ENCODE peak calls at places on chromosomes 11 and 22, in seven cellular contexts. O is colonic mucosa; Y is upper lobe of right lung; Q is lung; X is CD8-positive, alpha-beta memory T cell; J is body of pancreas; M is heart left ventricle. Z is an unnamed sample. For H3K4me1, the result is how much of the 10 kb centered on the place peaks cover.

GRCh38 chr11:441418-442274 is at the start of gene ANO9:
- DNase-seq in Y (peak), O (peak), J (peak), M (no peak), Q (peak), X (peak), Z (no peak)

GRCh38 chr11:394034-394857 is at the start of gene PKP3:
- DNase-seq in Q (peak), O (peak), Y (peak), M (no peak), J (peak), X (no peak), Z (no peak)

GRCh38 chr11:19803506-19803998 is 90.9 kb downstream of the NAV2 start:
- DNase-seq in Y (no peak), X (no peak), M (no peak), O (peak), Q (peak), J (peak), Z (no peak)

GRCh38 chr11:62432695-62433094 is 13.9 kb downstream of the SCGB1A1 start:
- DNase-seq in Q (no peak), X (no peak), M (no peak), Y (no peak), J (peak), O (no peak), Z (no peak)

GRCh38 chr22:49995413-49996191 is 17.0 kb downstream of the IL17REL start:
- DNase-seq in Y (peak), M (no peak), J (no peak), X (no peak), O (peak), Q (no peak), Z (no peak)

GRCh38 chr11:45073575-45074225 is 72.7 kb upstream of the PRDM11 start:
- DNase-seq in X (no peak), Q (no peak), M (no peak), Y (no peak), J (no peak), O (no peak), Z (no peak)

GRCh38 chr11:134034496-134035381 is 34.1 kb upstream of the JAM3 start:
- DNase-seq in O (no peak), Q (no peak), Y (no peak), X (peak), M (no peak), J (peak), Z (no peak)

GRCh38 chr11:16925495-16926065 is 88.6 kb downstream of the PLEKHA7 start:
- DNase-seq in M (peak), O (peak), J (peak), Q (peak), X (no peak), Y (peak), Z (no peak)

GRCh38 chr11:19951558-19952083 is 208.7 kb downstream of the DBX1 start:
- DNase-seq in Q (no peak), J (no peak), X (no peak), Y (no peak), M (no peak), O (no peak), Z (no peak)

GRCh38 chr11:130932086-130932712 is 15.9 kb upstream of the SNX19 start:
- DNase-seq in M (no peak), X (no peak), Y (no peak), Q (no peak), J (no peak), O (no peak), Z (peak)

GRCh38 chr11:20110908-20111669 is 49.2 kb downstream of the DBX1 start:
- DNase-seq in M (no peak), Y (no peak), X (no peak), J (peak), O (peak), Q (peak), Z (no peak)

GRCh38 chr11:64286801-64287159 is 1.1 kb downstream of the GPR137 start:
- DNase-seq in X (no peak), O (no peak), M (no peak), Q (no peak), J (no peak), Y (no peak), Z (no peak)

GRCh38 chr11:11998091-11998781 is 10.2 kb downstream of the DKK3 start:
- DNase-seq in X (no peak), Q (no peak), M (no peak), O (no peak), Y (no peak), J (no peak), Z (no peak)

GRCh38 chr11:110415081-110415480 is 14.7 kb upstream of the FDX1 start:
- DNase-seq in J (no peak), Y (no peak), Q (no peak), M (no peak), O (no peak), X (no peak), Z (no peak)

GRCh38 chr22:48803171-48803992 is 1024.3 kb downstream of the BRD1 start:
- DNase-seq in Y (peak), M (no peak), Q (no peak), X (no peak), O (no peak), J (no peak), Z (no peak)

GRCh38 chr11:11992257-11992690 is 16.2 kb downstream of the DKK3 start:
- DNase-seq in X (no peak), Q (no peak), Y (peak), J (no peak), O (no peak), M (peak), Z (no peak)

GRCh38 chr11:2689551-2690260 is 10.1 kb downstream of the KCNQ1OT1 start:
- DNase-seq in X (peak), J (peak), Y (peak), O (no peak), Q (no peak), M (no peak), Z (no peak)

GRCh38 chr11:2688381-2689231 is 11.2 kb downstream of the KCNQ1OT1 start:
- DNase-seq in J (peak), Y (peak), O (no peak), M (no peak), X (peak), Q (no peak), Z (no peak)

GRCh38 chr11:2691355-2691761 is 8.4 kb downstream of the KCNQ1OT1 start:
- DNase-seq in O (no peak), Y (no peak), X (no peak), J (peak), Q (no peak), M (no peak), Z (no peak)

GRCh38 chr11:2690596-2691354 is 9.0 kb downstream of the KCNQ1OT1 start:
- DNase-seq in M (no peak), Q (no peak), Y (no peak), J (peak), X (no peak), O (no peak), Z (no peak)

GRCh38 chr11:2690261-2690575 is 9.6 kb downstream of the KCNQ1OT1 start:
- DNase-seq in Y (peak), M (no peak), O (no peak), J (peak), X (no peak), Q (no peak), Z (no peak)
- H3K4me1 ChIP-seq in Y (under half), M (under half), O (under half), J (half or more), X (under half), Q (under half), Z (under half)

GRCh38 chr11:57424137-57424801 is 2.7 kb downstream of the SLC43A3 start:
- DNase-seq in X (no peak), Q (no peak), M (no peak), O (no peak), Y (no peak), J (no peak), Z (no peak)
- H3K27ac ChIP-seq in X (peak), Q (peak), M (peak), O (peak), Y (peak), J (peak), Z (peak)

GRCh38 chr11:1872267-1872985 is 19.3 kb downstream of the PRR33 start:
- DNase-seq in O (no peak), X (peak), M (peak), Y (peak), Q (no peak), J (no peak), Z (no peak)

GRCh38 chr11:1871531-1871930 is 18.6 kb downstream of the LSP1 start:
- DNase-seq in Q (no peak), M (no peak), J (no peak), O (no peak), Y (no peak), X (peak), Z (no peak)

GRCh38 chr11:1875093-1875785 is 16.5 kb downstream of the PRR33 start:
- DNase-seq in Y (no peak), M (peak), O (no peak), J (peak), Q (no peak), X (peak), Z (no peak)

GRCh38 chr11:1874406-1875092 is 17.1 kb downstream of the PRR33 start:
- DNase-seq in Q (no peak), M (peak), J (peak), X (peak), Y (no peak), O (no peak), Z (no peak)

GRCh38 chr11:1873048-1873812 is 18.5 kb downstream of the PRR33 start:
- DNase-seq in O (no peak), X (peak), Y (peak), M (peak), J (peak), Q (no peak), Z (no peak)
- H3K4me1 ChIP-seq in O (under half), X (under half), Y (under half), M (half or more), J (under half), Q (under half), Z (half or more)

GRCh38 chr11:70110538-70111055 is 32.5 kb downstream of the ANO1 start:
- DNase-seq in Y (no peak), M (no peak), J (no peak), X (no peak), O (no peak), Q (no peak), Z (no peak)
- H3K27ac ChIP-seq in Y (no peak), M (peak), J (no peak), X (no peak), O (no peak), Q (no peak), Z (peak)

GRCh38 chr22:30314918-30315317 is 11.8 kb downstream of the TBC1D10A start:
- DNase-seq in O (no peak), Q (no peak), X (peak), J (no peak), Y (no peak), M (no peak), Z (no peak)

GRCh38 chr22:30318773-30319419 is 7.8 kb downstream of the TBC1D10A start:
- DNase-seq in J (no peak), X (no peak), O (no peak), M (no peak), Q (no peak), Y (no peak), Z (no peak)

GRCh38 chr22:30313527-30314385 is 13.0 kb downstream of the TBC1D10A start:
- DNase-seq in M (no peak), O (no peak), Q (no peak), Y (no peak), X (no peak), J (no peak), Z (no peak)

GRCh38 chr22:30317778-30318177 is 9.0 kb downstream of the TBC1D10A start:
- DNase-seq in O (no peak), Y (no peak), Q (no peak), M (no peak), X (no peak), J (no peak), Z (no peak)

GRCh38 chr22:30315962-30316576 is 10.7 kb downstream of the TBC1D10A start:
- DNase-seq in O (no peak), Y (no peak), J (no peak), X (no peak), Q (no peak), M (no peak), Z (no peak)
- H3K4me1 ChIP-seq in O (under half), Y (half or more), J (half or more), X (half or more), Q (half or more), M (half or more), Z (half or more)

DNA sequence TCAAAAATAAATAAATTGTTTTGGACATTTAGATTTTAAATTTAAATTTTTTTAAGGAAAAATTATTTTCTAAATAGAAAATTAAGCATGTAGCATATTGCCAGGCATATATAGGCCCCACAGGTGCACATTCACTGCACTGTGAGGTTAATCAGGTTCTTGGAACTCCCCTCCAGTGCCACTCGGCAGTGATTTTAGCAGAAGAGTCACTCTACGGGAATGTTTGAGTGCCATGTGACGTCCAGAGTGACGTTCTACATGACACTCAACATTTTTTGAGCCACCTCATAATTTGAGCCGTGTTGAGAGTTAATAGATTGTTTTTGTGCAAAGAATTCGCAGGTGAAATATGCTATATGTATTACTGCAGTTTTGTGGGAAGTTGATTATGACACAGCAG is 77.4 kb downstream of the SWAP70 start:
- DNase-seq in X (no peak), J (no peak), O (no peak), Q (peak), Y (no peak), M (no peak), Z (no peak)
- H3K27ac ChIP-seq in X (no peak), J (no peak), O (no peak), Q (no peak), Y (peak), M (no peak), Z (no peak)

GRCh38 chr11:72726266-72727220 is 25.7 kb downstream of the ARAP1 start:
- DNase-seq in Q (no peak), J (no peak), X (no peak), O (no peak), M (peak), Y (no peak), Z (no peak)
- H3K4me1 ChIP-seq in Q (under half), J (under half), X (under half), O (under half), M (half or more), Y (under half), Z (under half)

DNA sequence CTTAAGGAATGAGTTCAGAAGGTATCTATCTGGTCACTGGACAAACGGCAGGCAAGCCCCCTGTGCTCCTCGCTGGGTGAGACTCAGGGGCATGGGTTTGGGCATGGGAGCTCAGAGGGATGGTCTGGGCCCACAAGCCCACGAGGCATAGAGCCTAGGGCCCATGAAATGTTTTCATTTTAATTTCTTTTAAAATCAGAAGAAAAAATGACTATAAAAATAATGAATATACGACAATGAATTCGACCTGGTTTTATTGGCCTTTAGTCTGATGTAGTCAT is 77.9 kb upstream of the WNT7B start:
- DNase-seq in M (no peak), J (peak), Y (peak), Q (no peak), O (no peak), X (no peak), Z (no peak)
- H3K27ac ChIP-seq in M (peak), J (peak), Y (peak), Q (peak), O (peak), X (no peak), Z (peak)

GRCh38 chr22:33746501-33746928 is 173.8 kb downstream of the LARGE1 start:
- DNase-seq in Q (peak), O (peak), X (no peak), Y (peak), M (no peak), J (peak), Z (no peak)
- H3K4me1 ChIP-seq in Q (under half), O (under half), X (under half), Y (under half), M (under half), J (under half), Z (under half)

DNA sequence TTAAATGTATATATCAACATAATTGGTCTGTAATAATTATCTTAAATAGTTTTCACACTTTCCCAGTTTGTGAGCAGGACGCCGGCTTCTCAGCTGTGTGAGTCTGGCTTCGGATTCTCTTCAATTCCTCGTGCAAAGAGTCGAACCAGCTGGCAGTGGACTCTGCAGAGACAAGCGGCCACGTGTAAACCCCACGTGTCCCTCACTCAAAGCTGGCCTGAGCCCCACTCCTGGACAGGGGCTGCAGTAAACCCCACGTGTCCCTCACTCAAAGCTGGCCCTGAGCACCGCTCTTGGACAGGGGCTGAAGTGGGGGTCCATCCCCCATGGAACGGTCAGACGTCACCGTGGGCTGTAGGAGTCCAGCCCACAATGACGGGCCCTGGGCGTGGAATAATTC is 51.0 kb downstream of the CERK start:
- DNase-seq in Y (no peak), M (no peak), O (no peak), J (no peak), Q (no peak), X (no peak), Z (no peak)
- H3K27ac ChIP-seq in Y (no peak), M (peak), O (no peak), J (no peak), Q (no peak), X (no peak), Z (no peak)